ENCODE peak calls at places on chromosome 2, in four cellular contexts. A, G, N and J are unnamed samples.

GRCh38 chr2:10086950-10087349 is 6.7 kb upstream of the CYS1 start:
- DNase-seq in A (no peak), G (no peak), N (no peak), J (no peak)

GRCh38 chr2:61318553-61318952 is 152.3 kb downstream of the USP34 start:
- DNase-seq in A (no peak), G (no peak), N (no peak), J (no peak)

GRCh38 chr2:238716171-238716570 is 131.7 kb upstream of the TWIST2 start:
- DNase-seq in A (no peak), G (no peak), N (no peak), J (no peak)

GRCh38 chr2:19543271-19544019 is 185.0 kb upstream of the OSR1 start:
- DNase-seq in A (no peak), G (peak), N (no peak), J (peak)

GRCh38 chr2:236678307-236678975 is 108.8 kb downstream of the ACKR3 start:
- DNase-seq in A (no peak), G (no peak), N (no peak), J (no peak)

GRCh38 chr2:241309684-241310117 is 5.8 kb downstream of the HDLBP start:
- DNase-seq in A (no peak), G (peak), N (peak), J (peak)

GRCh38 chr2:142033393-142033792 is 97.4 kb downstream of the LRP1B start:
- DNase-seq in A (no peak), G (no peak), N (no peak), J (no peak)

GRCh38 chr2:185522472-185522871 is 216.1 kb upstream of the FSIP2 start:
- DNase-seq in A (no peak), G (no peak), N (no peak), J (no peak)

GRCh38 chr2:112604952-112605351 is 20.5 kb downstream of the CHCHD5 start:
- DNase-seq in A (no peak), G (no peak), N (no peak), J (no peak)